ENCODE peak calls at places on chromosome 9, in five cellular contexts. E is lower lobe of right lung; V is cardiac muscle cell; N is small intestine; Q is CD8-positive, alpha-beta T cell. Y is an unnamed sample.
A peak's percentile ranks its signal among the peaks of the same experiment; 100 is the strongest.

GRCh38 chr9:20314981-20315380 is 307.3 kb downstream of the MLLT3 start:
- DNase-seq in V (no peak), N (peak; percentile 33), E (no peak), Q (no peak), Y (no peak)

GRCh38 chr9:126534431-126535186 is 79.1 kb upstream of the LMX1B start:
- DNase-seq in V (peak; percentile 76), E (peak; percentile 35), N (no peak), Q (no peak), Y (no peak)

GRCh38 chr9:91117959-91118651 is 243.6 kb downstream of the AUH start:
- DNase-seq in E (peak; percentile 96), N (peak; percentile 81), Q (no peak), V (peak; percentile 83), Y (no peak)

GRCh38 chr9:135989722-135990467 is 28.7 kb upstream of the UBAC1 start:
- DNase-seq in E (peak; percentile 62), N (no peak), Q (peak; percentile 36), V (no peak), Y (peak; percentile 49)

GRCh38 chr9:114366334-114367128 is 21.3 kb downstream of the AKNA start:
- DNase-seq in V (no peak), N (peak; percentile 43), Q (peak; percentile 59), E (no peak), Y (peak; percentile 66)

GRCh38 chr9:89891221-89892052 is 286.6 kb downstream of the GADD45G start:
- DNase-seq in N (peak; percentile 38), Q (no peak), V (no peak), E (no peak), Y (no peak)

GRCh38 chr9:76926324-76926731 is 20.4 kb upstream of the PRUNE2 start:
- DNase-seq in Q (no peak), V (no peak), N (no peak), E (no peak), Y (no peak)

GRCh38 chr9:136331030-136331429 is 3.7 kb downstream of the GPSM1 start:
- DNase-seq in E (no peak), Q (no peak), V (no peak), N (no peak), Y (no peak)

GRCh38 chr9:5452286-5452609 is 1.9 kb downstream of the CD274 start:
- DNase-seq in E (no peak), N (no peak), Q (no peak), V (no peak), Y (no peak)

GRCh38 chr9:110116543-110116885 is 91.4 kb downstream of the C9orf152 start:
- DNase-seq in Q (no peak), V (no peak), E (no peak), N (no peak), Y (no peak)

GRCh38 chr9:4197548-4197947 is 102.3 kb downstream of the GLIS3 start:
- DNase-seq in E (no peak), N (peak; percentile 7), Q (no peak), V (peak; percentile 14), Y (no peak)

GRCh38 chr9:81649475-81649874 is 39.9 kb downstream of the TLE1 start:
- DNase-seq in V (no peak), E (no peak), Q (no peak), N (peak; percentile 33), Y (no peak)

GRCh38 chr9:98255064-98255577 is 328 bp downstream of the TBC1D2 start:
- DNase-seq in E (peak; percentile 57), V (peak; percentile 50), Q (no peak), N (no peak), Y (no peak)

GRCh38 chr9:68739631-68740174 is 34.7 kb downstream of the PIP5K1B start:
- DNase-seq in V (peak; percentile 4), Q (no peak), E (no peak), N (peak; percentile 97), Y (no peak)

GRCh38 chr9:81492710-81493447 is 196.5 kb downstream of the TLE1 start:
- DNase-seq in N (no peak), E (no peak), Q (no peak), V (no peak), Y (no peak)

GRCh38 chr9:29241320-29241719 is 1668.0 kb upstream of the C9orf72 start:
- DNase-seq in V (no peak), Q (no peak), E (no peak), N (no peak), Y (no peak)

GRCh38 chr9:119215651-119216050 is 153.6 kb downstream of the BRINP1 start:
- DNase-seq in Q (no peak), E (no peak), N (no peak), V (no peak), Y (no peak)

GRCh38 chr9:34957492-34958410 is at the start of gene PHF24:
- DNase-seq in Q (peak; percentile 33), E (no peak), N (no peak), V (peak; percentile 67), Y (no peak)

GRCh38 chr9:107707419-107707837 is 217.9 kb upstream of the KLF4 start:
- DNase-seq in E (no peak), Q (no peak), N (no peak), V (no peak), Y (no peak)

GRCh38 chr9:119368681-119369581 is at the start of gene BRINP1:
- DNase-seq in Q (no peak), N (no peak), E (no peak), V (peak; percentile 90), Y (no peak)

GRCh38 chr9:113289091-113289490 is 13.6 kb downstream of the PRPF4 start:
- DNase-seq in N (peak; percentile 86), Q (no peak), E (no peak), V (no peak), Y (no peak)

GRCh38 chr9:111691686-111692329 is 30.4 kb downstream of the GNG10 start:
- DNase-seq in Q (no peak), N (peak; percentile 59), E (no peak), V (peak; percentile 11), Y (no peak)

GRCh38 chr9:134521817-134522501 is 119.6 kb upstream of the COL5A1 start:
- DNase-seq in V (no peak), N (no peak), E (no peak), Q (no peak), Y (no peak)

GRCh38 chr9:22469928-22470544 is 23.4 kb downstream of the DMRTA1 start:
- DNase-seq in Q (no peak), V (peak; percentile 73), E (no peak), N (peak; percentile 27), Y (no peak)

GRCh38 chr9:93187047-93187446 is 3.1 kb downstream of the WNK2 start:
- DNase-seq in Q (no peak), E (no peak), V (peak; percentile 53), N (peak; percentile 48), Y (no peak)

GRCh38 chr9:88224938-88225337 is 86.7 kb upstream of the SPATA31C2 start:
- DNase-seq in V (no peak), Q (no peak), N (no peak), E (no peak), Y (no peak)

GRCh38 chr9:21679432-21679831 is 123.0 kb upstream of the MTAP start:
- DNase-seq in N (no peak), E (no peak), Q (no peak), V (peak; percentile 16), Y (no peak)

GRCh38 chr9:122036408-122036807 is 56.7 kb downstream of the TTLL11 start:
- DNase-seq in E (no peak), V (no peak), Q (no peak), N (no peak), Y (no peak)

GRCh38 chr9:93111371-93112115 is 15.5 kb downstream of the CARD19 start:
- DNase-seq in V (no peak), Q (no peak), E (peak; percentile 66), N (no peak), Y (peak; percentile 10)

GRCh38 chr9:124873664-124874063 is 11.7 kb downstream of the ARPC5L start:
- DNase-seq in E (no peak), V (no peak), N (no peak), Q (peak; percentile 43), Y (no peak)
- H3K36me3 ChIP-seq in E (peaks cover 54% of the 10 kb centered on the region), V (peaks cover 32% of the 10 kb centered on the region), N (peaks cover 14% of the 10 kb centered on the region), Q (peaks cover 53% of the 10 kb centered on the region), Y (peaks cover 76% of the 10 kb centered on the region)

GRCh38 chr9:109012009-109012875 is 1.1 kb downstream of the CTNNAL1 start:
- DNase-seq in E (peak; percentile 61), V (peak; percentile 45), N (peak; percentile 78), Q (peak; percentile 48), Y (no peak)

GRCh38 chr9:109015026-109015280 is 1.7 kb upstream of the CTNNAL1 start:
- DNase-seq in N (no peak), V (no peak), Q (no peak), E (no peak), Y (no peak)

GRCh38 chr9:109013678-109014145 is 413 bp upstream of the CTNNAL1 start:
- DNase-seq in V (no peak), E (no peak), N (no peak), Q (no peak), Y (no peak)

GRCh38 chr9:109014267-109015025 is 1.1 kb upstream of the CTNNAL1 start:
- DNase-seq in E (no peak), V (peak; percentile 43), Q (no peak), N (no peak), Y (no peak)

DNA sequence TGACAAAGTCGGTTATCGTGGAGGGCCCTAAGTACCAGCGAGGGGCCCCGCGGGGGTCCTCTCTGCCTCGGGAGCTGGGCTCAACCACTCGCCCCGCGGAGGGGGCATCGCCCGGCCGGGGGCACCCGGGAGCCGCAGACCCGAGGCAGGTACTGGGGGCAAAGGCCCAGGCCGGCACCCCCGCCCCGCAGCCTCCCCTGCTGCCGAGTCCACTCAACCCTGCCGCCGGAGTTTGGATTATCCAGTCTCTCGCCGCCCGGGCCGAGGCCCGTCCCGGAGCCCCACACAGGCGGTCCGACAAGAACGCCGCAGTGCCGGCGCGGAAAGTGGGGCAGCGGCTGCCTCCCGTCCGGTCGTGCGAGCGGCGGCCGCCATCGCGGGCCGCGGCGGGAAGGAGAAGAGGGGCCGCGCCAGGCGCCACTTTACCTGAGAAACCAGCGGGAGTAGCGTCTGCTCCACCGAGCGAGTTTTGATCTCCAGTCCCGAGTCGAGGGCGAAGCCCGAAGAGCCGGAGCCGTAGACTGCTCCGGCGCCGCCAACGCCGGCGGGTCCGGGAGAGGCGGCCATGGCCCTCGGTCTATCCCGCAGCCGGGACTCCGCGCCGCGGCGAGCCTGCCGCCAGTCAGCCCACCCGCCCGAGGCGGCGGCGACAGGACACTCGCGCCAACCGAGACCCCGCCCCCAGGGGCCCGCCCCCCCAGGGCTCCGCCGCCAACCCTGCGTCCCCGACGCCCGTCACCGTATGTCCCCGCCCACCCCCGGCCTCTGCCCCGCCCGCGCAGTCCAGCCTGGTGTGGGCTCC is at the start of gene CTNNAL1:
- DNase-seq in N (peak; percentile 83), V (peak; percentile 94), E (peak; percentile 95), Q (peak; percentile 89), Y (peak; percentile 78)
- H3K4me1 ChIP-seq in N (peaks cover 3% of the 10 kb centered on the region), V (peaks cover 46% of the 10 kb centered on the region), E (peaks cover 55% of the 10 kb centered on the region), Q (peaks cover 7% of the 10 kb centered on the region), Y (peaks cover 6% of the 10 kb centered on the region)

GRCh38 chr9:131272212-131272611 is 4.1 kb downstream of the FAM78A start:
- DNase-seq in V (no peak), E (no peak), N (no peak), Q (no peak), Y (no peak)
- H3K4me3 ChIP-seq in V (no peak overlapping the region), E (no peak overlapping the region), N (peak overlapping the region; percentile 12), Q (peak overlapping the region; percentile 95), Y (peak overlapping the region; percentile 74)

DNA sequence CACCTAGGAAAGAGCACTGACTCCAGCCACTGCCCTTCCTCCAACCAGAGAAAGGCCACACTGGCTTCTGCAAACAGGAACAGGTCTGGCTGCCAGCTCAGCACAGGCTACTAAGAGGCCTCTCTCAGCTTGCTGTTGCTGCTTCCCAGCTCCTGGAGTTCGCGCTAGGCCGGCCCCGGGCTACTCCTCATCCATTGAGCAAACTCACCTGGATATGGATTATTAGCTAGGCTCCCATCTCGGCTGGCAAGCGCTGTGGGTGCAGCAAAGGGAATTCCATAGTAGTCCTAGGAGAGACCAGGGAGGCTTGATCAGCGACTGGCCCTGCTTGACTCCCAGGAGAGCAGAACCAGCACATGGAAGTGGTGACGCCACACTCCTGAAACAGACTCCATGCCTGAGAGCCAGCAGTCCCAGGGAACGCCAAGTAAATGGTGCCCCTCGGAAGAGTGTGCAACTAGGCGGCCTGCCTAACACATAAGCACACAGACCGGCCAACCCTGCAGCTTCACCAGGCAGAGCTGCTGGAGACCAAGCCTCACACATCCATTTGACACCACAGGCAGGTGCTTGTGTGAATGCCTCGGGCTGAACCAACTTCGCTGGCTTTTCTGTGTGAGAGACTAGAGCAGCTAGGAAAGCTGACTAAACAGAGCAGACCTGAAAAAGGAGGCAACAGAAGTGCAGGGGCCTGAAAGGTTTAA is 107.2 kb downstream of the UBE2R2 start:
- DNase-seq in Q (no peak), N (no peak), E (no peak), V (no peak), Y (no peak)
- H3K36me3 ChIP-seq in Q (peaks cover 57% of the 10 kb centered on the region), N (peaks cover 12% of the 10 kb centered on the region), E (peaks cover 100% of the 10 kb centered on the region), V (peaks cover 52% of the 10 kb centered on the region), Y (peaks cover 85% of the 10 kb centered on the region)